ENCODE peak calls at places on chromosomes 13 and 19, in four cellular contexts. K is PC-3; U is Jurkat, Clone E6-1; F is nucleus accumbens. J is an unnamed sample.

GRCh38 chr13:52345631-52346251 is 60.2 kb downstream of the THSD1 start:
- DNase-seq in K (no peak), U (no peak), F (no peak), J (no peak)

GRCh38 chr13:67299731-67300130 is 69.6 kb upstream of the PCDH9 start:
- DNase-seq in K (peak; percentile 6), U (no peak), F (no peak), J (no peak)

GRCh38 chr13:39012608-39013007 is 22.0 kb upstream of the STOML3 start:
- DNase-seq in K (no peak), U (no peak), F (no peak), J (no peak)

GRCh38 chr19:50275577-50276368 is 53.4 kb downstream of the KCNC3 start:
- DNase-seq in K (no peak), U (no peak), F (no peak), J (no peak)

GRCh38 chr19:47253467-47253881 is 2.9 kb upstream of the CCDC9 start:
- DNase-seq in K (peak; percentile 83), U (no peak), F (no peak), J (no peak)

GRCh38 chr13:26707122-26708006 is 53.2 kb downstream of the GPR12 start:
- DNase-seq in K (peak; percentile 63), U (peak; percentile 63), F (peak; percentile 53), J (no peak)

GRCh38 chr13:113623491-113624234 is 34.3 kb downstream of the ATP4B start:
- DNase-seq in K (no peak), U (no peak), F (no peak), J (no peak)

GRCh38 chr13:109243311-109243951 is 543.0 kb downstream of the IRS2 start:
- DNase-seq in K (peak; percentile 88), U (no peak), F (peak; percentile 4), J (no peak)

GRCh38 chr19:13337181-13337580 is 169.1 kb downstream of the CACNA1A start:
- DNase-seq in K (no peak), U (no peak), F (no peak), J (no peak)

GRCh38 chr19:16326401-16327130 is 1.9 kb downstream of the KLF2 start:
- DNase-seq in K (no peak), U (no peak), F (no peak), J (no peak)

GRCh38 chr19:30036154-30037129 is 94.4 kb downstream of the URI1 start:
- DNase-seq in K (no peak), U (no peak), F (no peak), J (no peak)

GRCh38 chr19:48292798-48293197 is 22.9 kb downstream of the ZNF114 start:
- DNase-seq in K (peak; percentile 89), U (no peak), F (no peak), J (no peak)

GRCh38 chr19:35901055-35901644 is 810 bp upstream of the NFKBID start:
- DNase-seq in K (peak; percentile 27), U (no peak), F (no peak), J (no peak)

GRCh38 chr19:15137777-15138176 is 30.6 kb downstream of the SYDE1 start:
- DNase-seq in K (no peak), U (no peak), F (no peak), J (no peak)

GRCh38 chr19:3061214-3062161 is 807 bp downstream of the TLE5 start:
- DNase-seq in K (no peak), U (peak; percentile 66), F (peak; percentile 20), J (peak; percentile 67)

GRCh38 chr19:18839465-18840287 is 7.9 kb downstream of the UPF1 start:
- DNase-seq in K (no peak), U (no peak), F (no peak), J (no peak)

GRCh38 chr13:42883142-42883541 is 101.8 kb downstream of the FAM216B start:
- DNase-seq in K (no peak), U (no peak), F (no peak), J (no peak)

GRCh38 chr19:46493236-46494114 is 2.2 kb downstream of the PNMA8B start:
- DNase-seq in K (no peak), U (no peak), F (no peak), J (no peak)

GRCh38 chr13:26503826-26504594 is 53.5 kb upstream of the WASF3 start:
- DNase-seq in K (no peak), U (no peak), F (no peak), J (no peak)

GRCh38 chr13:74596691-74597090 is 462.5 kb upstream of the KLF12 start:
- DNase-seq in K (no peak), U (no peak), F (no peak), J (no peak)

GRCh38 chr13:52348983-52349780 is 56.8 kb downstream of the THSD1 start:
- DNase-seq in K (peak; percentile 69), U (no peak), F (no peak), J (peak; percentile 22)

GRCh38 chr19:55418185-55418584 is 10.6 kb upstream of the UBE2S start:
- DNase-seq in K (peak; percentile 93), U (peak; percentile 65), F (peak; percentile 57), J (peak; percentile 73)

GRCh38 chr13:47803131-47803530 is 197.9 kb downstream of the SUCLA2 start:
- DNase-seq in K (no peak), U (no peak), F (no peak), J (no peak)

GRCh38 chr13:23701646-23702045 is 131.4 kb downstream of the TNFRSF19 start:
- DNase-seq in K (no peak), U (no peak), F (no peak), J (no peak)

GRCh38 chr13:28494861-28495585 is at the start of gene FLT1:
- DNase-seq in K (no peak), U (peak; percentile 81), F (no peak), J (peak; percentile 22)

GRCh38 chr19:55451163-55451521 is 8.0 kb upstream of the SHISA7 start:
- DNase-seq in K (no peak), U (no peak), F (no peak), J (no peak)

GRCh38 chr13:112251930-112252585 is 124.1 kb upstream of the SPACA7 start:
- DNase-seq in K (no peak), U (no peak), F (no peak), J (peak; percentile 6)

GRCh38 chr19:5479958-5480357 is 24.7 kb downstream of the ZNRF4 start:
- DNase-seq in K (no peak), U (no peak), F (no peak), J (no peak)

GRCh38 chr13:93603043-93603442 is 376.4 kb downstream of the GPC6 start:
- DNase-seq in K (peak; percentile 90), U (no peak), F (no peak), J (no peak)

GRCh38 chr13:100515410-100515800 is 73.2 kb downstream of the GGACT start:
- DNase-seq in K (no peak), U (no peak), F (no peak), J (no peak)

J was measured in colonic mucosa.